ENCODE peak calls at places on chromosomes 13 and 19, in four cellular contexts. One of them, this sample, is unnamed.

GRCh38 chr13:50692396-50692915 is 151.0 kb downstream of the DLEU7 start:
- DNase-seq in PC-3: no peak
- DNase-seq in GM12878: no peak
- DNase-seq in HepG2: no peak
- DNase-seq in this sample: no peak

GRCh38 chr19:7942981-7943443 is 454 bp downstream of the TIMM44 start:
- DNase-seq in PC-3: peak
- DNase-seq in GM12878: no peak
- DNase-seq in HepG2: peak
- DNase-seq in this sample: no peak

GRCh38 chr19:41325947-41326706 is 16.2 kb downstream of the CCDC97 start:
- DNase-seq in PC-3: peak
- DNase-seq in GM12878: no peak
- DNase-seq in HepG2: peak
- DNase-seq in this sample: no peak

GRCh38 chr19:42497492-42498226 is 30.6 kb downstream of the CEACAM1 start:
- DNase-seq in PC-3: no peak
- DNase-seq in GM12878: peak
- DNase-seq in HepG2: peak
- DNase-seq in this sample: no peak

GRCh38 chr13:67632590-67632989 is 402.5 kb upstream of the PCDH9 start:
- DNase-seq in PC-3: no peak
- DNase-seq in GM12878: no peak
- DNase-seq in HepG2: no peak
- DNase-seq in this sample: no peak

GRCh38 chr19:29926031-29926430 is 16.0 kb upstream of the URI1 start:
- DNase-seq in PC-3: no peak
- DNase-seq in GM12878: no peak
- DNase-seq in HepG2: no peak
- DNase-seq in this sample: no peak

GRCh38 chr13:21067794-21068193 is 6.4 kb upstream of the LATS2 start:
- DNase-seq in PC-3: no peak
- DNase-seq in GM12878: no peak
- DNase-seq in HepG2: no peak
- DNase-seq in this sample: no peak

GRCh38 chr19:55321466-55321865 is 3.7 kb downstream of the TMEM150B start:
- DNase-seq in PC-3: no peak
- DNase-seq in GM12878: no peak
- DNase-seq in HepG2: no peak
- DNase-seq in this sample: no peak

GRCh38 chr19:14497347-14497921 is 1.5 kb upstream of the GIPC1 start:
- DNase-seq in PC-3: peak
- DNase-seq in GM12878: no peak
- DNase-seq in HepG2: peak
- DNase-seq in this sample: peak

GRCh38 chr13:33279414-33279813 is 6.1 kb downstream of the STARD13 start:
- DNase-seq in PC-3: peak
- DNase-seq in GM12878: no peak
- DNase-seq in HepG2: no peak
- DNase-seq in this sample: no peak

GRCh38 chr13:91722267-91722884 is 324.0 kb downstream of the GPC5 start:
- DNase-seq in PC-3: peak
- DNase-seq in GM12878: no peak
- DNase-seq in HepG2: no peak
- DNase-seq in this sample: no peak

GRCh38 chr19:41886761-41887710 is 4.1 kb downstream of the ARHGEF1 start:
- DNase-seq in PC-3: no peak
- DNase-seq in GM12878: no peak
- DNase-seq in HepG2: no peak
- DNase-seq in this sample: no peak

GRCh38 chr13:99606322-99607089 is 105.2 kb downstream of the TM9SF2 start:
- DNase-seq in PC-3: peak
- DNase-seq in GM12878: no peak
- DNase-seq in HepG2: peak
- DNase-seq in this sample: peak

GRCh38 chr13:101942038-101942437 is 459.8 kb downstream of the FGF14 start:
- DNase-seq in PC-3: peak
- DNase-seq in GM12878: no peak
- DNase-seq in HepG2: peak
- DNase-seq in this sample: peak

GRCh38 chr13:55820817-55821216 is 1319.9 kb upstream of the PRR20A start:
- DNase-seq in PC-3: no peak
- DNase-seq in GM12878: no peak
- DNase-seq in HepG2: no peak
- DNase-seq in this sample: no peak

GRCh38 chr19:56162258-56162657 is 13.6 kb upstream of the GALP start:
- DNase-seq in PC-3: peak
- DNase-seq in GM12878: no peak
- DNase-seq in HepG2: no peak
- DNase-seq in this sample: no peak

GRCh38 chr19:2970201-2970838 is 7.0 kb upstream of the TLE6 start:
- DNase-seq in PC-3: no peak
- DNase-seq in GM12878: no peak
- DNase-seq in HepG2: no peak
- DNase-seq in this sample: peak

GRCh38 chr13:50426932-50427331 is 411.7 kb downstream of the KCNRG start:
- DNase-seq in PC-3: no peak
- DNase-seq in GM12878: no peak
- DNase-seq in HepG2: no peak
- DNase-seq in this sample: no peak

GRCh38 chr13:110047511-110047910 is 259.4 kb downstream of the COL4A1 start:
- DNase-seq in PC-3: peak
- DNase-seq in GM12878: no peak
- DNase-seq in HepG2: no peak
- DNase-seq in this sample: no peak

GRCh38 chr19:46715620-46716012 is 1.3 kb downstream of the PRKD2 start:
- DNase-seq in PC-3: no peak
- DNase-seq in GM12878: no peak
- DNase-seq in HepG2: no peak
- DNase-seq in this sample: no peak

GRCh38 chr19:48424694-48425219 is 21.0 kb upstream of the GRWD1 start:
- DNase-seq in PC-3: peak
- DNase-seq in GM12878: no peak
- DNase-seq in HepG2: no peak
- DNase-seq in this sample: peak

GRCh38 chr13:112069727-112070300 is 2.9 kb downstream of the SOX1 start:
- DNase-seq in PC-3: no peak
- DNase-seq in GM12878: no peak
- DNase-seq in HepG2: no peak
- DNase-seq in this sample: no peak

GRCh38 chr19:44807652-44808462 is 1.0 kb upstream of the BCAM start:
- DNase-seq in PC-3: peak
- DNase-seq in GM12878: no peak
- DNase-seq in HepG2: peak
- DNase-seq in this sample: peak

GRCh38 chr13:62046512-62046911 is 630.9 kb upstream of the PCDH20 start:
- DNase-seq in PC-3: no peak
- DNase-seq in GM12878: no peak
- DNase-seq in HepG2: no peak
- DNase-seq in this sample: no peak

GRCh38 chr19:7602935-7603497 is 7.4 kb downstream of the CAMSAP3 start:
- DNase-seq in PC-3: no peak
- DNase-seq in GM12878: no peak
- DNase-seq in HepG2: no peak
- DNase-seq in this sample: no peak

GRCh38 chr13:44739539-44739938 is 163.4 kb upstream of the TSC22D1 start:
- DNase-seq in PC-3: no peak
- DNase-seq in GM12878: no peak
- DNase-seq in HepG2: no peak
- DNase-seq in this sample: no peak

GRCh38 chr19:11450570-11451326 is 15.3 kb downstream of the PRKCSH start:
- DNase-seq in PC-3: no peak
- DNase-seq in GM12878: no peak
- DNase-seq in HepG2: no peak
- DNase-seq in this sample: no peak

GRCh38 chr19:8367327-8368001 is 3.5 kb downstream of the ANGPTL4 start:
- DNase-seq in PC-3: peak
- DNase-seq in GM12878: no peak
- DNase-seq in HepG2: no peak
- DNase-seq in this sample: peak

GRCh38 chr13:55439450-55439849 is 1701.3 kb upstream of the PRR20A start:
- DNase-seq in PC-3: no peak
- DNase-seq in GM12878: no peak
- DNase-seq in HepG2: no peak
- DNase-seq in this sample: no peak

GRCh38 chr13:107421951-107422350 is 793.4 kb downstream of the LIG4 start:
- DNase-seq in PC-3: no peak
- DNase-seq in GM12878: no peak
- DNase-seq in HepG2: no peak
- DNase-seq in this sample: no peak

GRCh38 chr19:51356159-51356801 is 9.9 kb downstream of the ETFB start:
- DNase-seq in PC-3: no peak
- DNase-seq in GM12878: no peak
- DNase-seq in HepG2: peak
- DNase-seq in this sample: no peak

GRCh38 chr13:33940256-33940655 is 122.3 kb downstream of the RFC3 start:
- DNase-seq in PC-3: no peak
- DNase-seq in GM12878: no peak
- DNase-seq in HepG2: no peak
- DNase-seq in this sample: no peak

GRCh38 chr13:36725936-36726335 is 52.1 kb downstream of the SERTM1 start:
- DNase-seq in PC-3: no peak
- DNase-seq in GM12878: no peak
- DNase-seq in HepG2: no peak
- DNase-seq in this sample: no peak

GRCh38 chr19:47111081-47111589 is 2.4 kb downstream of the ZC3H4 start:
- DNase-seq in PC-3: no peak
- DNase-seq in GM12878: no peak
- DNase-seq in HepG2: no peak
- DNase-seq in this sample: no peak

GRCh38 chr13:29568731-29569130 is 26.8 kb downstream of the SLC7A1 start:
- DNase-seq in PC-3: no peak
- DNase-seq in GM12878: no peak
- DNase-seq in HepG2: no peak
- DNase-seq in this sample: no peak

GRCh38 chr13:72313546-72313945 is 413.9 kb downstream of the MZT1 start:
- DNase-seq in PC-3: no peak
- DNase-seq in GM12878: no peak
- DNase-seq in HepG2: no peak
- DNase-seq in this sample: no peak

GRCh38 chr19:48393559-48394330 is at the start of gene GRIN2D:
- DNase-seq in PC-3: peak
- DNase-seq in GM12878: no peak
- DNase-seq in HepG2: no peak
- DNase-seq in this sample: no peak

GRCh38 chr13:45882626-45883025 is 31.1 kb upstream of the SIAH3 start:
- DNase-seq in PC-3: no peak
- DNase-seq in GM12878: no peak
- DNase-seq in HepG2: no peak
- DNase-seq in this sample: no peak
- TF ChIP-seq EZH2 in PC-3: no peak
- TF ChIP-seq EZH2 in GM12878: no peak
- TF ChIP-seq EZH2 in HepG2: no peak
- TF ChIP-seq EZH2 in this sample: no peak

DNA sequence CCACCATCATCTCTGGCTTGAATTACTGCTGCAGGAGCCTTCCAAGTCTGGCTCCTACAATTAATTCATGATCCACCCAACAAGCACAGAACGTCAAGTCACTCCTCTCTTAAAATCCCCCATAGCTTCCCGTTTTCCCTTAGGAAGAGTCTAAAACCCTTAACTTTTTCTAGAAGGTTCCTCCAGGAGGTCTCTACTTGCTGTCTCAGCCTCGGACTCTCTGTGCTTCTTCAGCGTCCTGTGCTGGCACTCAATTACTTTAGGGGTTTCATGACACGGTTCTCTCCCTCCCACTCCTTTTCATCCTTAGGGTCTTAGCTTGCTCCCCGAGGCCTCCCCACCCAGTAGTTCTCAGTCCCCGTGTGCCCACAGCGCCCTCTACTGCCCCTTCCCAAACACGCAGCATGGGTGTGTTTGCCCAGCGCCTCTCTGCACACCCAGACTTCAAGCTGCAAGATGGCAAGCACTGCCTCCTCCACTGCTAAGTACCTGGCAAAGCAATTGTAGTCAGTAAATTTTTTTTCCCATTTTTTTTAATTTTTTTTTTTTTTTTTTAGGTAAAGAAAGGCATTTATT is 25.8 kb upstream of the MAP3K10 start:
- DNase-seq in PC-3: peak
- DNase-seq in GM12878: no peak
- DNase-seq in HepG2: peak
- DNase-seq in this sample: no peak
- H2AFZ ChIP-seq in PC-3: no peak
- H2AFZ ChIP-seq in GM12878: peak
- H2AFZ ChIP-seq in HepG2: no peak
- H2AFZ ChIP-seq in this sample: no peak

GRCh38 chr19:5035817-5036732 is 67.2 kb downstream of the KDM4B start:
- DNase-seq in PC-3: no peak
- DNase-seq in GM12878: no peak
- DNase-seq in HepG2: no peak
- DNase-seq in this sample: no peak
- TF ChIP-seq EZH2 in PC-3: no peak
- TF ChIP-seq EZH2 in GM12878: no peak
- TF ChIP-seq EZH2 in HepG2: no peak
- TF ChIP-seq EZH2 in this sample: no peak

DNA sequence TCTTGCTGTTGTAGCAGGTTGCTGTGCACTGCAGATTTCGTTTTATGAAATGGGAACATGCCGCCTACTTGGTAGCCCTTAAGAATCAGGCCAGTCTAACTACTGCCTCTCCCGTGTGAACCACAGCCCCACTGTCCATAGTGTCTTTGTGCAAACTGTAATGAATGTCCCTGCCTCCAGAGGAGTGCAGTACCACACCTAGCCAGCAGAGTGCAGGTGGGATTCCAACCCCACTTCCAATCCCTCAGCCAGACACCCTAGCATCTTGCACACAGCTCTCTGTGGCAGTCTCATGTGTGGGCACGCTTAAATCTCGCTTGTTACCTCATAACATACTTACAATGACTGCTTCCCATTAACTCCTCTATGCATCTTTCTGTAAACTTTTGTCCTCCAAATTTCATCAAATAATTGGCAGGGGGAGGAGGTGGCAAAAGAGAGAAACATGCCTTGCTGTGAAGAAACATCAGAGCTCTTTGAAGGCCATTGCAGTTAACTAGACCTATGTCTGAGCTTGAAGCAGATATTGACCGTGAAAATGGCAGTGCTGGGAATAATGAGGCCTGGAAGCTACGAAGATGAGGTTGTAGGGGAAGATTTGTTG is 47.2 kb downstream of the ZAR1L start:
- DNase-seq in PC-3: peak
- DNase-seq in GM12878: no peak
- DNase-seq in HepG2: no peak
- DNase-seq in this sample: no peak
- H2AFZ ChIP-seq in PC-3: no peak
- H2AFZ ChIP-seq in GM12878: peak
- H2AFZ ChIP-seq in HepG2: no peak
- H2AFZ ChIP-seq in this sample: no peak

This sample was measured in PC-9.